ENCODE peak calls at places on chromosomes 5 and 9, in four cellular contexts. N is HepG2, R is WTC11, T is GM12878. V is an unnamed sample.

GRCh38 chr5:151740336-151740942 is 18.0 kb downstream of the ATOX1 start:
- DNase-seq in N (peak), T (no peak), R (peak), V (peak)

GRCh38 chr9:113907282-113907681 is 31.2 kb downstream of the ZNF618 start:
- DNase-seq in N (no peak), T (no peak), R (no peak), V (no peak)

GRCh38 chr5:113269023-113269997 is 165.5 kb downstream of the TSSK1B start:
- DNase-seq in R (no peak), T (no peak), N (no peak), V (no peak)

GRCh38 chr9:69035438-69036316 is at the start of gene FXN:
- DNase-seq in T (peak), R (peak), N (peak), V (peak)

GRCh38 chr9:111348821-111349271 is 18.8 kb upstream of the OR2K2 start:
- DNase-seq in T (no peak), R (no peak), N (peak), V (no peak)

GRCh38 chr5:143714629-143715028 is 97.3 kb upstream of the HMHB1 start:
- DNase-seq in T (peak), N (no peak), R (no peak), V (no peak)

GRCh38 chr9:92749071-92749933 is 15.3 kb downstream of the BICD2 start:
- DNase-seq in R (no peak), N (no peak), T (no peak), V (no peak)

GRCh38 chr9:126222835-126223431 is 103.7 kb upstream of the MVB12B start:
- DNase-seq in T (no peak), N (no peak), R (no peak), V (no peak)

GRCh38 chr5:41925555-41925946 is 470 bp downstream of the FBXO4 start:
- DNase-seq in N (peak), R (no peak), T (no peak), V (peak)

GRCh38 chr5:90191352-90192045 is 218.1 kb downstream of the CETN3 start:
- DNase-seq in R (no peak), N (no peak), T (no peak), V (no peak)

GRCh38 chr5:119288364-119289047 is 67.3 kb upstream of the TNFAIP8 start:
- DNase-seq in R (no peak), N (no peak), T (no peak), V (no peak)

GRCh38 chr9:134062461-134063087 is 5.3 kb downstream of the BRD3 start:
- DNase-seq in N (no peak), T (no peak), R (no peak), V (no peak)

GRCh38 chr5:91139572-91140200 is 243.4 kb downstream of the ARRDC3 start:
- DNase-seq in T (no peak), N (no peak), R (no peak), V (no peak)

GRCh38 chr5:148499461-148499860 is 115.7 kb downstream of the FBXO38 start:
- DNase-seq in N (no peak), R (no peak), T (no peak), V (no peak)

GRCh38 chr5:95727764-95728191 is 3.4 kb upstream of the RHOBTB3 start:
- DNase-seq in T (peak), N (peak), R (no peak), V (no peak)

GRCh38 chr5:181045316-181045715 is 5.2 kb downstream of the BTNL9 start:
- DNase-seq in R (no peak), N (no peak), T (no peak), V (peak)

GRCh38 chr9:33393581-33393980 is 8.8 kb downstream of the AQP7 start:
- DNase-seq in R (no peak), T (no peak), N (no peak), V (no peak)

GRCh38 chr5:32387176-32387575 is 57.4 kb downstream of the ZFR start:
- DNase-seq in R (no peak), T (no peak), N (no peak), V (no peak)

GRCh38 chr5:142976861-142977260 is 206.7 kb downstream of the ARHGAP26 start:
- DNase-seq in N (no peak), R (no peak), T (no peak), V (no peak)

GRCh38 chr5:169139381-169140125 is 161.4 kb downstream of the SLIT3 start:
- DNase-seq in R (no peak), N (no peak), T (no peak), V (no peak)

GRCh38 chr9:97985058-97985861 is 2.1 kb downstream of the ANP32B start:
- DNase-seq in T (peak), N (no peak), R (peak), V (no peak)

GRCh38 chr5:82351754-82352145 is 73.6 kb upstream of the RPS23 start:
- DNase-seq in N (peak), R (no peak), T (no peak), V (peak)

GRCh38 chr5:142931896-142932686 is 161.9 kb downstream of the ARHGAP26 start:
- DNase-seq in T (no peak), R (peak), N (no peak), V (no peak)

GRCh38 chr5:78661691-78662090 is 13.1 kb upstream of the LHFPL2 start:
- DNase-seq in R (no peak), T (peak), N (no peak), V (no peak)

GRCh38 chr5:44949687-44950086 is 140.9 kb downstream of the MRPS30 start:
- DNase-seq in N (no peak), R (no peak), T (no peak), V (no peak)

GRCh38 chr5:56534102-56534501 is 281.2 kb upstream of the MAP3K1 start:
- DNase-seq in T (no peak), R (no peak), N (peak), V (peak)

GRCh38 chr5:98905857-98906688 is 22.7 kb downstream of the CHD1 start:
- DNase-seq in R (no peak), N (peak), T (no peak), V (peak)

GRCh38 chr9:137070201-137070905 is at the start of gene SAPCD2:
- DNase-seq in N (peak), R (peak), T (no peak), V (peak)

GRCh38 chr5:144205141-144205551 is 34.5 kb downstream of the KCTD16 start:
- DNase-seq in N (no peak), T (no peak), R (peak), V (no peak)

GRCh38 chr9:78612089-78612488 is 315.2 kb downstream of the PSAT1 start:
- DNase-seq in R (no peak), T (no peak), N (no peak), V (no peak)

DNA sequence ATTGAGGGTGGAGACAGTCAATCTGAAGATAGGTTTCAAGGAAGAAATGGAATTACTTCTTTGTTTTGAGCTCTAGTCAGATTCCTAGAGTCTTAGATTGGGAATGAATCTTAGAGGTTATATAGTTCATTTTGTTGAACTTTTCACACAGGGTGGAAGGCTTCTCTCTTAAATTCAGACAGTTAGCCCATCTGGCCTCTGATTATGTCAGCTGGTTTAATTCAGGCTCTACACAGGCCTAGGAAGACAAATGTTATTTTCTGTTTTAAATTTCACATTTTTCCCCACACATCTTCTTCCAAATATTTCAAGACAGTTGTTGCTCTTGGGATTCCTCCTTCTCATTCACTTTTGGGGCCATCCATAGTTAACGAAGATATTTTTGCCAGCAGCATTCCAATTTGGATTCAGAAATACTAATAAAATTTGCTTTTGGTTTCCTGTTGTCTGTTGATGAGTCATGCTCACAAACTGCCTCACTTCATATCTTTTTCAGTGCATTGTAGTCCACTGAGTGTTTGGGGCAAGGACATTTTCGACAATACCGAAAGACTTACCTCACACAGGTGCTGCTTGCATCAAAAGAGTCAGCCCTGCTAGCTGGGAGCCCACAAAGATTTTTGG is 475.4 kb downstream of the DMAC1 start:
- DNase-seq in R (no peak), N (no peak), T (no peak), V (no peak)
- TF ChIP-seq ETV6 in R (no peak), N (no peak), T (no peak), V (no peak)

GRCh38 chr5:1542011-1542410 is 18.3 kb upstream of the LPCAT1 start:
- DNase-seq in R (no peak), T (no peak), N (no peak), V (no peak)

GRCh38 chr5:1544294-1545010 is 20.7 kb upstream of the LPCAT1 start:
- DNase-seq in R (no peak), T (no peak), N (no peak), V (no peak)

GRCh38 chr5:1541662-1542008 is 17.9 kb upstream of the LPCAT1 start:
- DNase-seq in N (no peak), R (no peak), T (no peak), V (no peak)

GRCh38 chr5:1543398-1544293 is 19.9 kb upstream of the LPCAT1 start:
- DNase-seq in R (no peak), T (no peak), N (no peak), V (no peak)

GRCh38 chr5:1542755-1543154 is 19.0 kb upstream of the LPCAT1 start:
- DNase-seq in N (no peak), R (no peak), T (no peak), V (no peak)
- TF ChIP-seq ETV6 in N (no peak), R (no peak), T (no peak), V (no peak)

DNA sequence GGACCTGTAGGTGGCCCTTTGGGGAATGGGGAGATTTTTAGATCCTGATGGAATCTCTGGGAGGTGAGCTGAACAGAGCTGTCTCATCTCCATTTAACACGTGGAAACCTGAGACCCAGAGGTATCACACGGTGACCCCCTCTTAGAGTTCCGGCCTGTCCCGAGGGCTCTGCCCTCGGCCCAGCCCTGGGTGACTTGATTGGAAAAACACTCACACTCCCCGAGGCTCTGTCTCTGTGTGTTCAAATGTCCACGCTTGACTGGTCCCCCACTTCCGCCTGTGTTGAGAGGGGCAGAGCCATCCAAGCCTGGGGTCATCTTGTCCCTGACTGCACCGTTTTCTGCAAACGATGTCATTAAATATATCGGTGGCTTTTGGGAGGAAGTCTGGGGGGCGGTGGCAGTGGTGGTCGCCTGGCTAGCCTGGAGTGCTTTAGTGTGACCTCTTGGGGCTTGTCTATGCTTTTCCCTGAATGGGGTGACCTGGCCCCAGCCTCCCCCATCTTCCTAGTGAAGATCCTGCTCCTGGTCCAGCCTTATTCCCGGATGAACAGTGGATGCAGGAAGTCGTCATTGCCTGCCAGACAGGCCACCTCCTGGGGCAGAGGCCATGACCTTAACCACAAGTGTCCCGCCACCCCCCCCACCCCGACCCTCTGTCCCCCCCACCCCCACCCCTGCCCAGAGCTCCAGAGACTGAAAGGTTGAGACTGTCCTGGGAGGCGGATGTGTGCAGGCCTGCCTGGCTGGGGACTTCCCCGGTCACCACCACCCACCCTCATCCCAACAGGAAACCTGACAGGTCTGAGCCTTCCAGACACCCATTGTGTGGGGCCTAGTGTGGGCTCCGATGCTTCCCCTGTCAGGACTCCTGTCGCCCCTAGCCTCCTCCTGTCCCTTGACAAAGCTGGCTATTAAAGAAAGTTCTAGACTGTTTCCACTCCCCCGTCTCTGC is 5.3 kb upstream of the DAB2IP start:
- DNase-seq in T (no peak), R (no peak), N (no peak), V (no peak)
- TF ChIP-seq ETV6 in T (no peak), R (no peak), N (no peak), V (no peak)

GRCh38 chr9:6708732-6709131 is 49.0 kb upstream of the KDM4C start:
- DNase-seq in T (no peak), N (no peak), R (no peak), V (no peak)
- TF ChIP-seq ETV6 in T (no peak), N (no peak), R (no peak), V (no peak)

GRCh38 chr9:116318463-116319271 is 165.1 kb downstream of the PAPPA start:
- DNase-seq in T (no peak), R (no peak), N (no peak), V (peak)
- TF ChIP-seq ETV6 in T (no peak), R (no peak), N (no peak), V (no peak)

GRCh38 chr9:82332018-82332773 is 343.6 kb downstream of the SPATA31D1 start:
- DNase-seq in N (no peak), T (no peak), R (no peak), V (no peak)
- TF ChIP-seq ETV6 in N (no peak), T (no peak), R (no peak), V (no peak)

GRCh38 chr9:104091708-104092107 is 2.4 kb upstream of the SMC2 start:
- DNase-seq in T (no peak), N (peak), R (no peak), V (no peak)
- TF ChIP-seq ETV6 in T (no peak), N (no peak), R (no peak), V (no peak)

DNA sequence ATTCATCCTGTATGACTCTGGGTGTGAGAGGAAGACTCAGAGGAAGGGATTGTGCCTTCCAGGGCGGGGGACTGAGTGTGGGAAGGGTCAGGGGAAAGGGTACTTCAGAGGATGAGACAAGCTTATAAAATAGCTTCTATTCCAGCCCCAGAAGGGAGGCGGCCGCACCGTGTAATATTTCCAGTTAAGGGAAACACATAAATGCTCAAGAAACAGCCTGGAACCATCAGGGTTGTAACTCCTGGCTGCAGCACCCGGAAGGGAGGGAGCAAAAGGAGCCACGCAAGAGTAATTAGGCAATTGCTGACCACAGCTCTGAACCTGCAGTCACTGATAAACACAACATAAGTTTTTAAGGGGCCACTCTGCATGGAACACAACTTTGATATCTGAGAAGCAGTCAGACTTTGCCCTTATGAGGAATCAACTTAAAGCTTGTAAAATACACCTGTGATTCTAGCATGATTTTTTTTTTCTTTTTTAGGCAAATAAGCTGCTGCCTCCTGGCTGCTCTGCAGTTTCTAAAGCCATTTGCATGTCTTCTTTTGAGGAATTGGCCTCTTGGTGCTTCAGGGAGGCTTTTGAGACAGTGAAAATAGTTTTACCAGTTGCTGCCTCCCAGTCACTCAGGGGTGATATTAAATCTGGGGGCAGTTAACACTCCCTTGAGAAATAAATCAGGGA is 382.7 kb downstream of the ENC1 start:
- DNase-seq in T (no peak), R (no peak), N (no peak), V (peak)
- TF ChIP-seq ETV6 in T (no peak), R (no peak), N (no peak), V (no peak)

GRCh38 chr9:121437891-121438290 is 61.8 kb downstream of the GGTA1 start:
- DNase-seq in R (no peak), T (no peak), N (no peak), V (no peak)

GRCh38 chr9:121440265-121440664 is 59.4 kb downstream of the GGTA1 start:
- DNase-seq in R (no peak), T (no peak), N (peak), V (peak)

GRCh38 chr9:121439016-121439415 is 60.6 kb downstream of the GGTA1 start:
- DNase-seq in N (no peak), R (no peak), T (no peak), V (no peak)

GRCh38 chr9:121441163-121441562 is 58.5 kb downstream of the GGTA1 start:
- DNase-seq in T (no peak), R (no peak), N (no peak), V (no peak)

GRCh38 chr9:121439711-121440110 is 59.9 kb downstream of the GGTA1 start:
- DNase-seq in N (no peak), R (no peak), T (no peak), V (no peak)
- TF ChIP-seq ETV6 in N (no peak), R (no peak), T (no peak), V (no peak)